ENCODE peak calls at places on chromosomes 16 and 17, in six cellular contexts. Z is A549, P is H1, E is SK-N-SH, C is GM12878, G is HepG2. H is an unnamed sample.

GRCh38 chr17:44012874-44013273 is 1.9 kb downstream of the TMEM101 start:
- DNase-seq in Z (no peak), P (no peak), E (no peak), C (no peak), G (no peak), H (no peak)

GRCh38 chr17:39736319-39737165 is 1.2 kb upstream of the GRB7 start:
- DNase-seq in Z (peak; percentile 66), P (no peak), E (no peak), C (no peak), G (peak; percentile 90), H (peak; percentile 24)

GRCh38 chr16:48561960-48562393 is 48.0 kb downstream of the N4BP1 start:
- DNase-seq in Z (no peak), P (no peak), E (no peak), C (no peak), G (peak; percentile 86), H (no peak)

GRCh38 chr17:42107597-42108576 is 4.6 kb downstream of the DHX58 start:
- DNase-seq in Z (peak; percentile 76), P (peak; percentile 100), E (peak; percentile 100), C (no peak), G (no peak), H (peak; percentile 100)

GRCh38 chr16:89006036-89006752 is 29.2 kb upstream of the CBFA2T3 start:
- DNase-seq in Z (no peak), P (no peak), E (peak; percentile 27), C (no peak), G (no peak), H (no peak)

GRCh38 chr16:4109250-4109736 is 6.9 kb downstream of the ADCY9 start:
- DNase-seq in Z (peak; percentile 74), P (no peak), E (no peak), C (no peak), G (peak; percentile 98), H (no peak)

GRCh38 chr16:57815987-57816745 is 13.9 kb upstream of the KIFC3 start:
- DNase-seq in Z (peak; percentile 81), P (no peak), E (peak; percentile 29), C (no peak), G (no peak), H (peak; percentile 33)

GRCh38 chr16:50259334-50260205 is 6.8 kb upstream of the ADCY7 start:
- DNase-seq in Z (no peak), P (no peak), E (peak; percentile 53), C (no peak), G (no peak), H (no peak)

GRCh38 chr16:60107467-60107866 is 1373.4 kb upstream of the GOT2 start:
- DNase-seq in Z (no peak), P (no peak), E (no peak), C (no peak), G (no peak), H (no peak)

GRCh38 chr17:5238333-5238732 is 3.7 kb upstream of the SCIMP start:
- DNase-seq in Z (no peak), P (no peak), E (no peak), C (no peak), G (no peak), H (no peak)

GRCh38 chr16:30764086-30764485 is 2.0 kb downstream of the RNF40 start:
- DNase-seq in Z (no peak), P (no peak), E (no peak), C (no peak), G (no peak), H (no peak)

GRCh38 chr16:53523971-53524548 is 21.1 kb upstream of the AKTIP start:
- DNase-seq in Z (no peak), P (no peak), E (peak; percentile 30), C (no peak), G (no peak), H (no peak)

GRCh38 chr17:80992077-80992947 is 671 bp downstream of the CHMP6 start:
- DNase-seq in Z (no peak), P (no peak), E (peak; percentile 85), C (no peak), G (no peak), H (no peak)

GRCh38 chr17:76404976-76405563 is 20.7 kb downstream of the SPHK1 start:
- DNase-seq in Z (no peak), P (no peak), E (no peak), C (no peak), G (no peak), H (peak; percentile 5)

GRCh38 chr16:30186782-30187555 is 3.6 kb downstream of the CORO1A start:
- DNase-seq in Z (peak; percentile 53), P (peak; percentile 94), E (peak; percentile 45), C (peak; percentile 36), G (peak; percentile 41), H (peak; percentile 88)

GRCh38 chr17:80924807-80925610 is 66.6 kb upstream of the CHMP6 start:
- DNase-seq in Z (no peak), P (no peak), E (no peak), C (no peak), G (no peak), H (no peak)

GRCh38 chr17:9833922-9834321 is 8.2 kb downstream of the GLP2R start:
- DNase-seq in Z (no peak), P (no peak), E (no peak), C (no peak), G (no peak), H (no peak)

GRCh38 chr16:30090607-30091332 is 954 bp downstream of the TBX6 start:
- DNase-seq in Z (no peak), P (no peak), E (no peak), C (no peak), G (no peak), H (no peak)

GRCh38 chr17:63042443-63042842 is 76.4 kb downstream of the TANC2 start:
- DNase-seq in Z (no peak), P (no peak), E (no peak), C (no peak), G (no peak), H (no peak)

GRCh38 chr16:11674001-11674817 is 6.0 kb downstream of the SNN start:
- DNase-seq in Z (no peak), P (no peak), E (no peak), C (no peak), G (no peak), H (no peak)

GRCh38 chr16:6496996-6497395 is 835.6 kb upstream of the RBFOX1 start:
- DNase-seq in Z (no peak), P (no peak), E (no peak), C (no peak), G (no peak), H (no peak)

GRCh38 chr17:27994586-27994985 is 47.9 kb upstream of the NLK start:
- DNase-seq in Z (no peak), P (no peak), E (no peak), C (no peak), G (no peak), H (no peak)

GRCh38 chr17:12256380-12256995 is 235.8 kb downstream of the MAP2K4 start:
- DNase-seq in Z (peak; percentile 75), P (no peak), E (peak; percentile 43), C (peak; percentile 3), G (peak; percentile 35), H (peak; percentile 43)

GRCh38 chr16:58684354-58685083 is at the start of gene SLC38A7:
- DNase-seq in Z (peak; percentile 85), P (peak; percentile 89), E (peak; percentile 93), C (no peak), G (peak; percentile 83), H (peak; percentile 87)

GRCh38 chr17:39666231-39666600 is 1.1 kb downstream of the TCAP start:
- DNase-seq in Z (peak; percentile 28), P (no peak), E (no peak), C (no peak), G (no peak), H (no peak)

GRCh38 chr16:19883296-19883951 is 1.2 kb downstream of the GPRC5B start:
- DNase-seq in Z (no peak), P (peak; percentile 71), E (peak; percentile 60), C (no peak), G (no peak), H (peak; percentile 51)

GRCh38 chr17:30950669-30951399 is 20.0 kb upstream of the RNF135 start:
- DNase-seq in Z (peak; percentile 81), P (no peak), E (peak; percentile 78), C (no peak), G (peak; percentile 91), H (no peak)

GRCh38 chr17:8120520-8121443 is 2.5 kb upstream of the ALOXE3 start:
- DNase-seq in Z (peak; percentile 93), P (peak; percentile 98), E (peak; percentile 71), C (peak; percentile 63), G (no peak), H (peak; percentile 74)

GRCh38 chr16:10964891-10965326 is 20.5 kb downstream of the CLEC16A start:
- DNase-seq in Z (no peak), P (no peak), E (no peak), C (peak; percentile 94), G (no peak), H (no peak)

GRCh38 chr17:38339891-38340290 is 3.9 kb downstream of the GPR179 start:
- DNase-seq in Z (no peak), P (no peak), E (no peak), C (no peak), G (no peak), H (no peak)
- TF ChIP-seq CHD2 in Z (no peak), P (no peak), E (no peak), C (no peak), G (no peak), H (no peak)

DNA sequence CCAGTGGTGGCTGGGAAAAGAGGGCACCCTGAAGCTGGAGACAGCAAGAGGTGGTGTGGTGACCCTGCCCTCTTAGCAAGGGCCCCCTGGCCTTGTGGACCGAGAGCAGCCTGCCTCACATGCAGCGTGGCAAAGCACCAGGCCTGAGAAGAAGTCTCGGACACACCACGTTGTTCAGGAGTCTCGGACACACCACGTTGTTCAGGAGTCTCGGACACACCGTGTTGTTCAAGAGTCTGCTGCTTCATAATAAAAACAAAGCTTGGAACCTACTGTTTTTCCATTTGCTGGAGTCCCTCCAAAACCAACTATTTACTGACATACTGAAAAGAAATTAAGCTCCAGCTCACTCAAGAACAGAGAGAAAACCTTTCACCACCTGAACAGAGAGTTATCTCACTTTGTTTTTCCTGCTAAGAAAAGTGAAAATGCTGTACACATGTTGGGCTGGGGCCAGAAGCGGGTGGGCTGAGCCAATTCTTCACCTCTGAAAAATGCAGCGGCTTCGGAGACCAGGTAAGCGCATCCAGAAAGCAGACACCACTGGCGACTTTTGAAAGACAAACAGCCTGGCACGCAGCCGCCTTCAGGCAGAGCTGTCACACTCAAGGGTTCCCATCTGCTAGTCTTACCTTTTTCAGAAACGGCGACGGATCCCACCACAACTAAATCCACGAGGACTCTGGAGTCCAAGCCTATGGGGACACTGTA is 9.0 kb downstream of the MTHFSD start:
- DNase-seq in Z (no peak), P (no peak), E (no peak), C (no peak), G (no peak), H (no peak)
- TF ChIP-seq CHD2 in Z (no peak), P (no peak), E (no peak), C (no peak), G (no peak), H (no peak)

GRCh38 chr17:55830699-55831098 is 79.8 kb downstream of the PCTP start:
- DNase-seq in Z (no peak), P (no peak), E (peak; percentile 54), C (no peak), G (no peak), H (no peak)
- TF ChIP-seq CHD2 in Z (no peak), P (no peak), E (peak; percentile 26), C (no peak), G (no peak), H (no peak)

DNA sequence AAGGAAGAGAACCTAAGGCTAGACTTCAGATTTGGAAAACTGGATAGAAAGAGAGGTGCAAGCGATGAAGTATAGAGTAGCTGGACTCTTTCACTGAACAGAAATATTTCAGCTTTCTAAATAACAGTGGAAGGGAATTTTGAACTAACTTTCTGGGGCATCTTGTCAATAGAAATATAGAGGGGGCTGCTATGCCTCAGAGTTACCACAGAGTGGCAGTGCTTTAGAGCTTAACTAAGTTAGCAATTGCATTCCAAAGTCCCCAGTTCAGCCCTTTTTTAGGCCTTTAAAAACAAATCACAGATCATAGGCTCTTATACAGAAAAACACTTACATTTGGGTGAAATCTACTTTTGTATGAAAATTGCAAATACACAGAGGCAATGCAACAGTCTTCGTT is 154.2 kb upstream of the CDH8 start:
- DNase-seq in Z (peak; percentile 14), P (no peak), E (peak; percentile 31), C (no peak), G (peak; percentile 24), H (peak; percentile 8)
- TF ChIP-seq CHD2 in Z (no peak), P (no peak), E (no peak), C (no peak), G (no peak), H (no peak)

H was measured in K562.